ENCODE peak calls at places on chromosomes 7 and 10, in ten cellular contexts. J is Caco-2; X is aorta; G is NCI-H146; D is Panc1; A is GM12891; O is activated CD4-positive, alpha-beta T cell treated with anti-CD3 and anti-CD28 coated beads, Interleukin-2, amount 50 U/mL, for 4 hours; C is stimulated activated CD8-positive, alpha-beta memory T cell treated with anti-CD3 and anti-CD28 coated beads, Interleukin-15, amount 100 ng/mL, for 24 hours; E is HuH-7; B is NCI-H446 treated with DMSO at 0.1 percent for 48 hours. R is an unnamed sample.

GRCh38 chr10:22427890-22428571 is 82.7 kb downstream of the SPAG6 start:
- DNase-seq in X (no peak), J (no peak), A (no peak), E (no peak), B (peak; percentile 97), C (no peak), G (peak; percentile 90), D (no peak), O (no peak), R (no peak)

GRCh38 chr7:112752576-112752975 is 37.6 kb downstream of the TMEM168 start:
- DNase-seq in O (no peak), X (no peak), C (no peak), E (no peak), G (no peak), J (no peak), B (no peak), D (no peak), A (no peak), R (no peak)

GRCh38 chr10:13684813-13685511 is 98.2 kb downstream of the PRPF18 start:
- DNase-seq in J (no peak), X (no peak), O (no peak), B (no peak), A (no peak), D (no peak), C (no peak), E (no peak), G (no peak), R (no peak)

GRCh38 chr10:126387931-126388911 is at the start of gene ADAM12:
- DNase-seq in X (peak; percentile 87), E (no peak), B (no peak), D (no peak), O (no peak), A (no peak), J (no peak), C (no peak), G (peak; percentile 55), R (peak; percentile 62)

GRCh38 chr10:103932996-103933395 is 15.0 kb upstream of the STN1 start:
- DNase-seq in E (no peak), O (no peak), D (no peak), A (no peak), B (peak; percentile 53), C (no peak), J (no peak), X (no peak), G (no peak), R (no peak)

GRCh38 chr7:111827863-111828504 is 265.7 kb upstream of the IMMP2L start:
- DNase-seq in C (no peak), J (no peak), D (no peak), G (no peak), O (no peak), B (no peak), A (no peak), X (no peak), E (no peak), R (no peak)

GRCh38 chr10:12013926-12014325 is 28.7 kb downstream of the UPF2 start:
- DNase-seq in B (no peak), C (no peak), E (no peak), G (no peak), D (no peak), X (no peak), A (no peak), O (no peak), J (no peak), R (no peak)

GRCh38 chr10:113552014-113552413 is 839 bp upstream of the HABP2 start:
- DNase-seq in C (no peak), X (peak; percentile 64), D (no peak), B (no peak), O (no peak), G (peak; percentile 64), J (no peak), E (no peak), A (no peak), R (no peak)

GRCh38 chr7:157111311-157111710 is 27.4 kb upstream of the UBE3C start:
- DNase-seq in X (peak; percentile 51), O (no peak), J (no peak), B (no peak), A (no peak), E (no peak), C (no peak), G (no peak), D (no peak), R (no peak)

GRCh38 chr10:110530131-110530831 is 32.6 kb downstream of the DUSP5 start:
- DNase-seq in G (peak; percentile 36), J (peak; percentile 92), E (no peak), O (no peak), D (no peak), B (no peak), X (peak; percentile 86), A (no peak), C (no peak), R (peak; percentile 81)

GRCh38 chr7:801940-802364 is 30.3 kb upstream of the SUN1 start:
- DNase-seq in E (no peak), C (no peak), J (no peak), D (no peak), G (peak; percentile 44), O (no peak), X (peak; percentile 90), A (no peak), B (no peak), R (peak; percentile 73)

GRCh38 chr10:19968745-19969144 is 152.5 kb downstream of the PLXDC2 start:
- DNase-seq in O (no peak), D (no peak), G (no peak), A (no peak), C (no peak), J (no peak), X (no peak), B (no peak), E (no peak), R (no peak)

GRCh38 chr10:131212763-131213325 is 98.7 kb downstream of the TCERG1L start:
- DNase-seq in D (no peak), E (no peak), J (no peak), X (no peak), A (no peak), C (no peak), G (no peak), B (no peak), O (no peak), R (no peak)

GRCh38 chr10:100569687-100570517 is 34.2 kb downstream of the HIF1AN start:
- DNase-seq in G (peak; percentile 12), X (no peak), B (no peak), D (no peak), O (no peak), E (no peak), C (no peak), J (no peak), A (no peak), R (no peak)

GRCh38 chr10:47344996-47345870 is 2.9 kb upstream of the RBP3 start:
- DNase-seq in A (no peak), X (peak; percentile 24), C (no peak), J (no peak), O (no peak), G (no peak), E (no peak), D (no peak), B (no peak), R (peak; percentile 9)

GRCh38 chr10:14543048-14543903 is 212.6 kb upstream of the FRMD4A start:
- DNase-seq in X (no peak), B (no peak), A (no peak), D (no peak), E (no peak), J (no peak), C (no peak), O (peak; percentile 27), G (no peak), R (no peak)

GRCh38 chr10:110852255-110852896 is 19.4 kb upstream of the PDCD4 start:
- DNase-seq in B (no peak), A (no peak), O (peak; percentile 33), J (no peak), D (no peak), E (no peak), X (no peak), C (no peak), G (no peak), R (no peak)

GRCh38 chr7:155093586-155093985 is 23.5 kb downstream of the HTR5A start:
- DNase-seq in J (no peak), O (no peak), X (no peak), B (no peak), A (no peak), C (no peak), D (no peak), G (no peak), E (no peak), R (no peak)

GRCh38 chr7:112092306-112093090 is 113.7 kb downstream of the DOCK4 start:
- DNase-seq in C (no peak), X (no peak), J (no peak), E (no peak), G (no peak), O (no peak), B (no peak), A (no peak), D (no peak), R (no peak)